ENCODE peak calls at places on chromosomes 12 and 14, in seven cellular contexts. C, Z, R, A, T, P and S are unnamed samples.

GRCh38 chr14:73787760-73788508 is 63.7 kb upstream of the PTGR2 start:
- DNase-seq in C (no peak), Z (no peak), R (peak; percentile 80), A (peak; percentile 55), T (no peak), P (no peak), S (no peak)

GRCh38 chr14:77708749-77709148 is 846 bp downstream of the SLIRP start:
- DNase-seq in C (no peak), Z (no peak), R (no peak), A (no peak), T (no peak), P (no peak), S (no peak)

GRCh38 chr14:53842938-53843337 is 113.7 kb downstream of the BMP4 start:
- DNase-seq in C (peak; percentile 41), Z (no peak), R (no peak), A (peak; percentile 38), T (no peak), P (no peak), S (no peak)

GRCh38 chr12:131105351-131105735 is 151.6 kb downstream of the ADGRD1 start:
- DNase-seq in C (no peak), Z (no peak), R (no peak), A (no peak), T (no peak), P (no peak), S (peak; percentile 5)

GRCh38 chr12:3005736-3006135 is 46.5 kb downstream of the TEAD4 start:
- DNase-seq in C (no peak), Z (no peak), R (no peak), A (peak; percentile 35), T (no peak), P (no peak), S (no peak)

GRCh38 chr12:119803391-119803791 is 73.7 kb downstream of the CIT start:
- DNase-seq in C (no peak), Z (no peak), R (no peak), A (peak; percentile 42), T (peak; percentile 58), P (peak; percentile 20), S (no peak)

GRCh38 chr14:76997257-76997970 is 31.1 kb downstream of the IRF2BPL start:
- DNase-seq in C (no peak), Z (no peak), R (no peak), A (peak; percentile 32), T (no peak), P (no peak), S (no peak)

GRCh38 chr12:94326727-94327126 is 132.9 kb downstream of the CEP83 start:
- DNase-seq in C (no peak), Z (no peak), R (no peak), A (peak; percentile 78), T (no peak), P (no peak), S (no peak)

GRCh38 chr12:131102991-131103609 is 149.4 kb downstream of the ADGRD1 start:
- DNase-seq in C (no peak), Z (no peak), R (no peak), A (no peak), T (no peak), P (no peak), S (peak; percentile 45)

GRCh38 chr12:40999212-40999611 is 188.9 kb upstream of the PDZRN4 start:
- DNase-seq in C (no peak), Z (no peak), R (no peak), A (no peak), T (no peak), P (no peak), S (no peak)

GRCh38 chr12:88591343-88591742 is 11.1 kb upstream of the KITLG start:
- DNase-seq in C (no peak), Z (no peak), R (no peak), A (peak; percentile 10), T (no peak), P (no peak), S (no peak)

GRCh38 chr14:71497645-71498086 is 434.6 kb upstream of the RGS6 start:
- DNase-seq in C (no peak), Z (no peak), R (no peak), A (peak; percentile 82), T (no peak), P (no peak), S (no peak)

GRCh38 chr12:97306121-97306520 is 156.5 kb upstream of the RMST start:
- DNase-seq in C (no peak), Z (no peak), R (peak; percentile 19), A (no peak), T (peak; percentile 7), P (no peak), S (no peak)

GRCh38 chr12:56778756-56779155 is 15.6 kb downstream of the HSD17B6 start:
- DNase-seq in C (no peak), Z (no peak), R (no peak), A (no peak), T (no peak), P (peak; percentile 44), S (no peak)

GRCh38 chr12:63822352-63822751 is 22.1 kb upstream of the SRGAP1 start:
- DNase-seq in C (peak; percentile 44), Z (no peak), R (no peak), A (peak; percentile 82), T (no peak), P (no peak), S (no peak)

GRCh38 chr12:50514526-50515276 is 9.9 kb downstream of the DIP2B start:
- DNase-seq in C (no peak), Z (no peak), R (no peak), A (no peak), T (no peak), P (no peak), S (no peak)

GRCh38 chr14:68924392-68925158 is 54.5 kb downstream of the ACTN1 start:
- DNase-seq in C (peak; percentile 14), Z (peak; percentile 46), R (no peak), A (no peak), T (no peak), P (no peak), S (no peak)

GRCh38 chr14:68927089-68927488 is 52.0 kb downstream of the ACTN1 start:
- DNase-seq in C (no peak), Z (no peak), R (no peak), A (no peak), T (no peak), P (no peak), S (no peak)

GRCh38 chr14:68925373-68925772 is 53.7 kb downstream of the ACTN1 start:
- DNase-seq in C (no peak), Z (no peak), R (no peak), A (no peak), T (no peak), P (no peak), S (no peak)

GRCh38 chr14:68927956-68928675 is 51.0 kb downstream of the ACTN1 start:
- DNase-seq in C (no peak), Z (no peak), R (no peak), A (no peak), T (no peak), P (no peak), S (no peak)

GRCh38 chr14:68926236-68926635 is 52.9 kb downstream of the ACTN1 start:
- DNase-seq in C (peak; percentile 13), Z (no peak), R (peak; percentile 42), A (no peak), T (no peak), P (no peak), S (no peak)
- TF ChIP-seq CTCF in C (no peak), Z (peak; percentile 16), R (peak; percentile 69), A (peak; percentile 44), T (no peak), P (no peak), S (peak; percentile 68)

DNA sequence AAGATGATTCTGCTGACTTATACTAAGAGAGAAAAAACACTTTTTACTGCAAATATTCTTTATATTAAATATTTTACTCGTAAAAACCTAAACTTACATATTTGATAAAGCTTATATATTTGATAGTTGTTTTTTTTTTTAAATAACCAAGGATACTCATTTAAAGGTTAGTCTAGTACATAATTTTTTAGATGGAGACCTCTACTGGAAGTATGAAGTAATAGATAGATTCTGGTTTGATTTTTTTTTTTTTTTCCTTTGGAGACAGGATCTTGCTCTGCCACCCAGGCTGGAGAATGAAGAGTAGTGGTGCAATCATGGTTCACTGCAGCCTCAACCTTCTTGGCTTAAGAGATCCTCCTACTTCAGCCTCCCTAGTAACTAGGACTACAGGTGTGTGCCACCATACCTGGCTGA is 16.4 kb downstream of the ARID2 start:
- DNase-seq in C (no peak), Z (no peak), R (peak; percentile 41), A (peak; percentile 46), T (no peak), P (no peak), S (no peak)
- TF ChIP-seq CTCF in C (peak; percentile 25), Z (peak; percentile 55), R (no peak), A (peak; percentile 50), T (peak; percentile 8), P (no peak), S (peak; percentile 56)

GRCh38 chr12:754238-754816 is 1.9 kb downstream of the WNK1 start:
- DNase-seq in C (no peak), Z (no peak), R (peak; percentile 18), A (no peak), T (no peak), P (peak; percentile 23), S (no peak)

GRCh38 chr12:751828-752672 is at the start of gene WNK1:
- DNase-seq in C (peak; percentile 97), Z (peak; percentile 97), R (peak; percentile 97), A (peak; percentile 99), T (peak; percentile 96), P (peak; percentile 99), S (peak; percentile 96)

GRCh38 chr12:752673-753400 is 458 bp downstream of the WNK1 start:
- DNase-seq in C (no peak), Z (peak; percentile 57), R (peak; percentile 71), A (peak; percentile 21), T (peak; percentile 66), P (peak; percentile 45), S (peak; percentile 51)

GRCh38 chr12:754871-755562 is 2.6 kb downstream of the WNK1 start:
- DNase-seq in C (peak; percentile 45), Z (no peak), R (peak; percentile 81), A (peak; percentile 81), T (no peak), P (no peak), S (no peak)

GRCh38 chr12:753401-754237 is 1.2 kb downstream of the WNK1 start:
- DNase-seq in C (no peak), Z (peak; percentile 50), R (peak; percentile 77), A (no peak), T (peak; percentile 66), P (peak; percentile 41), S (peak; percentile 56)
- TF ChIP-seq CTCF in C (no peak), Z (peak; percentile 29), R (no peak), A (no peak), T (no peak), P (no peak), S (no peak)

DNA sequence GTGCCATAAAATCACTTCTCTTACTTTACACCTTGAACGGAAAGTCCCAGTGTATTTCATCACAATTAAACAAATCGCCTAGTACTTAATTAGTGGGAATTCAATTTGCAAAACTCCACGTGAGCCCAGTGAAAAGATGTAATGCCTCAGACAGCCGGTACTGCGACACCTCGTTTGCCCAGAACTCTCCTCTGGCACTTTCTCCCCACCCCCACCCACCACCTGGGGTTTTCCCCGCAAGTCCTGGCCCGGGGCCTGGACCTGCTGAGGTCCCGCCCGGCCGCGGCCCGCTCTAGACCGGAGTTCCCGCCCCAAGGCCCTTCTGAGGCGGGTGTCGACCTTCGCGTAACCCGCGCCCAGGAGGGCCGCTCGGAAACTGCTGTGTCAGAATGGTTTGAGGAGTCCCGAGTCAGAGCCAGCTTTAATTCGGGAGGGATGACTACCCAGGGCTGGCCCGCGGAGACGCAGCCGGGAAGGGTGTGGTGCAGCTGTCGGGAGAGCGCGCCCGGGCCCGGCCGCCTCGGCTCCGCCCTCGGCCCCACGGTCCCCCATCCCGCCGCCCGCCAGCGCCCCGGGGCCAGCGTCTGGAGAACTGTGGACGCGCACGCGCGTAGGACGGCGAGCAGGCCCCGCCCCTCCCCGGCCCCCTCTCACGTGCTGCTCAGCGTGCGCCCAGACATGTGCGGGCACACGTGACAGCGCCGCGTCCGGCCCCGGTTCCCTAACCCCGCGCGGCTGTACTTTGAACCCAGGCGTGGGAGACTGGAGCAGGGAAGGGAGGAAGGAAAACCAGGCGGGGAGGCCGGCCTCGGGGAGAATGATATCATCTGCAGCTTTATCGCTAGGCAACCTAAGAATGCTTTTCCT is 10.8 kb downstream of the BHLHE41 start:
- DNase-seq in C (peak; percentile 88), Z (peak; percentile 95), R (peak; percentile 99), A (peak; percentile 82), T (peak; percentile 95), P (peak; percentile 94), S (peak; percentile 88)
- TF ChIP-seq CTCF in C (peak; percentile 12), Z (peak; percentile 45), R (peak; percentile 19), A (peak; percentile 19), T (no peak), P (no peak), S (peak; percentile 22)